ENCODE peak calls at places on chromosomes 2 and 18, in eight cellular contexts. I is HCT116, O is spleen, Y is small intestine, S is ovary, J is A549, C is SK-N-SH, V is HAP-1. R is an unnamed sample.

GRCh38 chr2:71908798-71909197 is 238.9 kb downstream of the CYP26B1 start:
- DNase-seq in I (no peak), O (no peak), Y (no peak), S (no peak), J (no peak), C (no peak), V (no peak), R (no peak)

GRCh38 chr2:142707318-142707717 is 170.1 kb upstream of the KYNU start:
- DNase-seq in I (no peak), O (no peak), Y (no peak), S (no peak), J (no peak), C (no peak), V (no peak), R (no peak)

GRCh38 chr2:110881908-110882307 is 149.5 kb downstream of the ACOXL start:
- DNase-seq in I (no peak), O (no peak), Y (no peak), S (no peak), J (no peak), C (no peak), V (no peak), R (no peak)

GRCh38 chr2:241257419-241258032 is 57.9 kb downstream of the HDLBP start:
- DNase-seq in I (no peak), O (no peak), Y (no peak), S (no peak), J (no peak), C (no peak), V (no peak), R (no peak)

GRCh38 chr2:69694894-69695849 is 46.8 kb upstream of the ANXA4 start:
- DNase-seq in I (no peak), O (no peak), Y (no peak), S (no peak), J (no peak), C (no peak), V (no peak), R (no peak)

GRCh38 chr18:35588122-35588521 is 6.6 kb downstream of the GALNT1 start:
- DNase-seq in I (no peak), O (no peak), Y (no peak), S (no peak), J (no peak), C (no peak), V (no peak), R (no peak)

GRCh38 chr18:11581286-11581685 is 28.1 kb upstream of the SLC35G4 start:
- DNase-seq in I (no peak), O (no peak), Y (no peak), S (no peak), J (no peak), C (no peak), V (no peak), R (no peak)

GRCh38 chr2:98952971-98953370 is 16.9 kb upstream of the CRACDL start:
- DNase-seq in I (no peak), O (no peak), Y (no peak), S (no peak), J (no peak), C (no peak), V (no peak), R (no peak)

GRCh38 chr2:215635071-215635787 is 199.4 kb upstream of the FN1 start:
- DNase-seq in I (no peak), O (no peak), Y (no peak), S (no peak), J (no peak), C (no peak), V (no peak), R (no peak)

GRCh38 chr2:23549051-23549450 is 164.1 kb downstream of the KLHL29 start:
- DNase-seq in I (no peak), O (no peak), Y (peak; percentile 10), S (no peak), J (no peak), C (no peak), V (no peak), R (no peak)

GRCh38 chr2:239516954-239517305 is 116.1 kb upstream of the HDAC4 start:
- DNase-seq in I (no peak), O (peak; percentile 38), Y (no peak), S (no peak), J (no peak), C (no peak), V (no peak), R (no peak)

GRCh38 chr2:53826587-53827397 is 33.0 kb downstream of the GPR75 start:
- DNase-seq in I (no peak), O (no peak), Y (no peak), S (no peak), J (no peak), C (no peak), V (no peak), R (no peak)

GRCh38 chr2:10584242-10584753 is 105.5 kb downstream of the NOL10 start:
- DNase-seq in I (no peak), O (no peak), Y (no peak), S (no peak), J (peak; percentile 37), C (no peak), V (no peak), R (no peak)

GRCh38 chr2:218727502-218728165 is 17.0 kb downstream of the TTLL4 start:
- DNase-seq in I (no peak), O (no peak), Y (peak; percentile 44), S (no peak), J (no peak), C (no peak), V (no peak), R (no peak)

GRCh38 chr2:116133563-116133962 is 1680.9 kb upstream of the DDX18 start:
- DNase-seq in I (no peak), O (no peak), Y (no peak), S (no peak), J (no peak), C (no peak), V (no peak), R (no peak)

GRCh38 chr18:48852792-48853191 is 98.0 kb downstream of the SMAD7 start:
- DNase-seq in I (no peak), O (no peak), Y (no peak), S (no peak), J (no peak), C (no peak), V (no peak), R (no peak)

GRCh38 chr2:237473474-237474453 is 13.3 kb upstream of the MLPH start:
- DNase-seq in I (no peak), O (no peak), Y (no peak), S (peak; percentile 37), J (no peak), C (no peak), V (no peak), R (peak; percentile 17)

GRCh38 chr2:113906647-113907046 is 16.8 kb downstream of the ACTR3 start:
- DNase-seq in I (no peak), O (no peak), Y (no peak), S (no peak), J (no peak), C (no peak), V (no peak), R (no peak)
- H3K4me1 ChIP-seq in I (peaks cover 13% of the 10 kb centered on the region), O (peaks cover 71% of the 10 kb centered on the region), Y (peaks cover 6% of the 10 kb centered on the region), S (peaks cover 4% of the 10 kb centered on the region), J (peaks cover 19% of the 10 kb centered on the region), C (no peaks in the 10 kb centered on the region), V (peaks cover 26% of the 10 kb centered on the region), R (peaks cover 11% of the 10 kb centered on the region)

GRCh38 chr18:457120-457519 is 43.4 kb downstream of the COLEC12 start:
- DNase-seq in I (no peak), O (no peak), Y (no peak), S (no peak), J (no peak), C (peak; percentile 65), V (no peak), R (peak; percentile 78)
- H3K4me3 ChIP-seq in I (no peak overlapping the region), O (no peak overlapping the region), Y (no peak overlapping the region), S (no peak overlapping the region), J (no peak overlapping the region), C (no peak overlapping the region), V (no peak overlapping the region), R (peak overlapping the region; percentile 23)

GRCh38 chr18:9612215-9612830 is 2.0 kb downstream of the PPP4R1 start:
- DNase-seq in I (peak; percentile 60), O (no peak), Y (peak; percentile 73), S (no peak), J (peak; percentile 52), C (peak; percentile 66), V (peak; percentile 56), R (peak; percentile 8)
- H3K4me1 ChIP-seq in I (peaks cover 18% of the 10 kb centered on the region), O (peaks cover 21% of the 10 kb centered on the region), Y (peaks cover 3% of the 10 kb centered on the region), S (peaks cover 3% of the 10 kb centered on the region), J (peaks cover 54% of the 10 kb centered on the region), C (peaks cover 25% of the 10 kb centered on the region), V (peaks cover 24% of the 10 kb centered on the region), R (peaks cover 2% of the 10 kb centered on the region)

GRCh38 chr2:168692132-168692762 is 110.2 kb upstream of the NOSTRIN start:
- DNase-seq in I (no peak), O (no peak), Y (no peak), S (no peak), J (no peak), C (no peak), V (no peak), R (no peak)
- H3K4me3 ChIP-seq in I (no peak overlapping the region), O (no peak overlapping the region), Y (no peak overlapping the region), S (no peak overlapping the region), J (no peak overlapping the region), C (no peak overlapping the region), V (no peak overlapping the region), R (no peak overlapping the region)

DNA sequence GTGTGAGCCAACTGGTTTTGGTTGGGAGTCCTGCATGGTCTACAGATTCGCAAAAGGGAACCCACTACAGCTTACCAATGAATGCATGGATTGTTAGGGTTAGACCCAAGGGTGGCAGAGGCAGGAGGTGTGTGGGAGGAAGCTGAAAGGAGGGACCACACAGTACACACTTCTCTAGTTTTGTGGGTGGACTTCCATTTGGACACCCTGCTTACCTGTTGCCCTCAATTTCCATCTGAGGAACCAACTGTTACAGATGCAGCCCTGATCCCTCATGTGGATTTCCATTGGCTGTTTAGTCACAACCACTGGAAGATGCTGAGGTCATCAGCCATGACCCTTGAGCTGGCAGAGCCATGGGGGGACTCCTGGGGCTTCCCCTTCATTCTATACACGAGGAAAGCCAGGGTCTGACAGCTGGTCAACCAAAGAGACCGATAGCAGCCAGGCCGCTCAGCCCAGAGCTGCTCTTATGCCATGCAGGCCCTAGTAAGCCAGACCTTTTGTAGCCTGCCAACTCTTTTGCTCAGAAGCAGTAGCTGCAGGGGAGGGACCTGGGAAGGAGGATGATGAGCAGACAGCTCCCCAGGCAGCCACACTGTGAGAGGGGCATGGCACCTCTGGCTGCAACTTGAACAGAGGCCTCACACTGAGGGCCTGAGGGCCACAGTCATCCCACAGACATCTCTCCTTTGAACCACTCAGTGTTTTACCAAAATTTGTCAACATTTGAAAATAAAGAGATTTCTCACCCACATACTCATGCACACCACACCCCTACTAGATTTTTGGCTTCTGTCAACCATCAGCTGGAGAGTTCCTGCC is 162.1 kb downstream of the SETBP1 start:
- DNase-seq in I (no peak), O (no peak), Y (no peak), S (no peak), J (no peak), C (no peak), V (no peak), R (no peak)
- H3K4me1 ChIP-seq in I (no peaks in the 10 kb centered on the region), O (peaks cover 29% of the 10 kb centered on the region), Y (no peaks in the 10 kb centered on the region), S (peaks cover 7% of the 10 kb centered on the region), J (peaks cover 16% of the 10 kb centered on the region), C (peaks cover 8% of the 10 kb centered on the region), V (peaks cover 3% of the 10 kb centered on the region), R (no peaks in the 10 kb centered on the region)